ENCODE peak calls at places on chromosomes 16 and 17, in six cellular contexts. One of them, this sample, is unnamed.

GRCh38 chr16:73047536-73048291 is at the start of gene ZFHX3:
- DNase-seq in heart left ventricle: peak
- DNase-seq in Calu3: peak
- DNase-seq in IMR-90: peak
- DNase-seq in breast epithelium: peak
- DNase-seq in cardiac muscle cell: peak
- DNase-seq in this sample: peak

GRCh38 chr17:45355087-45355486 is 38.3 kb upstream of the MAP3K14 start:
- DNase-seq in Calu3: no peak
- DNase-seq in heart left ventricle: no peak
- DNase-seq in cardiac muscle cell: no peak
- DNase-seq in IMR-90: no peak
- DNase-seq in breast epithelium: no peak
- DNase-seq in this sample: no peak

GRCh38 chr16:49621240-49622083 is 234.4 kb downstream of the ZNF423 start:
- DNase-seq in breast epithelium: no peak
- DNase-seq in IMR-90: no peak
- DNase-seq in Calu3: no peak
- DNase-seq in heart left ventricle: no peak
- DNase-seq in cardiac muscle cell: peak
- DNase-seq in this sample: no peak

GRCh38 chr16:7350801-7351200 is 18.2 kb downstream of the RBFOX1 start:
- DNase-seq in breast epithelium: no peak
- DNase-seq in heart left ventricle: no peak
- DNase-seq in Calu3: no peak
- DNase-seq in IMR-90: no peak
- DNase-seq in cardiac muscle cell: no peak
- DNase-seq in this sample: no peak

GRCh38 chr16:23554536-23554935 is 2.6 kb downstream of the EARS2 start:
- DNase-seq in IMR-90: no peak
- DNase-seq in heart left ventricle: no peak
- DNase-seq in cardiac muscle cell: no peak
- DNase-seq in breast epithelium: no peak
- DNase-seq in Calu3: no peak
- DNase-seq in this sample: no peak

GRCh38 chr17:18139949-18140348 is 31.4 kb downstream of the MYO15A start:
- DNase-seq in IMR-90: peak
- DNase-seq in heart left ventricle: no peak
- DNase-seq in breast epithelium: no peak
- DNase-seq in Calu3: no peak
- DNase-seq in cardiac muscle cell: peak
- DNase-seq in this sample: peak

GRCh38 chr16:73671102-73671501 is 623.2 kb upstream of the ZFHX3 start:
- DNase-seq in Calu3: no peak
- DNase-seq in IMR-90: no peak
- DNase-seq in breast epithelium: no peak
- DNase-seq in cardiac muscle cell: no peak
- DNase-seq in heart left ventricle: no peak
- DNase-seq in this sample: no peak

GRCh38 chr17:45241315-45242011 is 19.8 kb downstream of the FMNL1 start:
- DNase-seq in heart left ventricle: no peak
- DNase-seq in breast epithelium: peak
- DNase-seq in Calu3: peak
- DNase-seq in IMR-90: no peak
- DNase-seq in cardiac muscle cell: no peak
- DNase-seq in this sample: no peak

GRCh38 chr17:79116575-79117368 is 42.1 kb downstream of the ENGASE start:
- DNase-seq in breast epithelium: no peak
- DNase-seq in heart left ventricle: no peak
- DNase-seq in Calu3: no peak
- DNase-seq in IMR-90: no peak
- DNase-seq in cardiac muscle cell: no peak
- DNase-seq in this sample: no peak

GRCh38 chr17:72715906-72716572 is 376.4 kb downstream of the SLC39A11 start:
- DNase-seq in heart left ventricle: no peak
- DNase-seq in cardiac muscle cell: peak
- DNase-seq in Calu3: peak
- DNase-seq in IMR-90: peak
- DNase-seq in breast epithelium: peak
- DNase-seq in this sample: peak

GRCh38 chr16:86814256-86814655 is 235.9 kb downstream of the FOXL1 start:
- DNase-seq in IMR-90: no peak
- DNase-seq in heart left ventricle: no peak
- DNase-seq in Calu3: no peak
- DNase-seq in cardiac muscle cell: no peak
- DNase-seq in breast epithelium: no peak
- DNase-seq in this sample: no peak

GRCh38 chr17:77233635-77234334 is 93.0 kb downstream of the SEC14L1 start:
- DNase-seq in cardiac muscle cell: peak
- DNase-seq in heart left ventricle: no peak
- DNase-seq in IMR-90: peak
- DNase-seq in breast epithelium: no peak
- DNase-seq in Calu3: peak
- DNase-seq in this sample: peak

GRCh38 chr17:37358098-37358829 is 17.5 kb upstream of the C17orf78 start:
- DNase-seq in IMR-90: peak
- DNase-seq in heart left ventricle: peak
- DNase-seq in cardiac muscle cell: peak
- DNase-seq in Calu3: peak
- DNase-seq in breast epithelium: peak
- DNase-seq in this sample: peak

GRCh38 chr16:86899757-86900156 is 321.4 kb downstream of the FOXL1 start:
- DNase-seq in cardiac muscle cell: peak
- DNase-seq in Calu3: no peak
- DNase-seq in breast epithelium: no peak
- DNase-seq in heart left ventricle: no peak
- DNase-seq in IMR-90: peak
- DNase-seq in this sample: peak

GRCh38 chr16:27195941-27196595 is 7.3 kb upstream of the KDM8 start:
- DNase-seq in heart left ventricle: no peak
- DNase-seq in IMR-90: no peak
- DNase-seq in Calu3: no peak
- DNase-seq in breast epithelium: no peak
- DNase-seq in cardiac muscle cell: no peak
- DNase-seq in this sample: no peak

GRCh38 chr16:66256919-66257318 is 109.6 kb upstream of the CDH5 start:
- DNase-seq in cardiac muscle cell: no peak
- DNase-seq in heart left ventricle: no peak
- DNase-seq in breast epithelium: no peak
- DNase-seq in Calu3: no peak
- DNase-seq in IMR-90: no peak
- DNase-seq in this sample: no peak

GRCh38 chr17:40443988-40444899 is 994 bp downstream of the IGFBP4 start:
- DNase-seq in Calu3: no peak
- DNase-seq in IMR-90: peak
- DNase-seq in breast epithelium: no peak
- DNase-seq in heart left ventricle: no peak
- DNase-seq in cardiac muscle cell: peak
- DNase-seq in this sample: no peak

GRCh38 chr17:2337811-2338657 is 733 bp downstream of the SGSM2 start:
- DNase-seq in heart left ventricle: peak
- DNase-seq in cardiac muscle cell: peak
- DNase-seq in Calu3: peak
- DNase-seq in breast epithelium: peak
- DNase-seq in IMR-90: peak
- DNase-seq in this sample: peak

GRCh38 chr17:35559495-35559894 is 1.1 kb downstream of the SLFN14 start:
- DNase-seq in heart left ventricle: no peak
- DNase-seq in Calu3: no peak
- DNase-seq in IMR-90: no peak
- DNase-seq in breast epithelium: no peak
- DNase-seq in cardiac muscle cell: no peak
- DNase-seq in this sample: no peak

GRCh38 chr16:2386990-2387389 is 42.3 kb upstream of the CCNF start:
- DNase-seq in breast epithelium: no peak
- DNase-seq in cardiac muscle cell: no peak
- DNase-seq in IMR-90: no peak
- DNase-seq in heart left ventricle: no peak
- DNase-seq in Calu3: no peak
- DNase-seq in this sample: no peak
- TF ChIP-seq CTCF in breast epithelium: no peak
- TF ChIP-seq CTCF in cardiac muscle cell: peak
- TF ChIP-seq CTCF in IMR-90: peak
- TF ChIP-seq CTCF in heart left ventricle: no peak
- TF ChIP-seq CTCF in Calu3: peak
- TF ChIP-seq CTCF in this sample: peak

DNA sequence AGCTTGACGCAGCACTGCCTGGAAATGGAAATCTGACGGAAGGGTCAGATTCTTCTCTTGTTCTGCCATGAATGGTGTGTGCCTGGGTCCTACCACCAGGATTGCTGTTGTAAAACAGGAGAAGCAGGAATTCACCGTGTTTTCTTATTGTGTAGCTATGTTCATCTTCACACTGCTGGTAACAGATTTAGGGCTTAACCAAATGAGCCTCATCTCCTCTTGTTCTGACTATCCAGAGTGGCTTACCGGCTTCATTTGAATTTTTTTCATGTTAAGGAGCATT is 97.3 kb upstream of the CHMP6 start:
- DNase-seq in IMR-90: no peak
- DNase-seq in Calu3: no peak
- DNase-seq in breast epithelium: no peak
- DNase-seq in cardiac muscle cell: no peak
- DNase-seq in heart left ventricle: no peak
- DNase-seq in this sample: no peak
- TF ChIP-seq CTCF in IMR-90: peak
- TF ChIP-seq CTCF in Calu3: no peak
- TF ChIP-seq CTCF in breast epithelium: no peak
- TF ChIP-seq CTCF in cardiac muscle cell: no peak
- TF ChIP-seq CTCF in heart left ventricle: no peak
- TF ChIP-seq CTCF in this sample: peak

DNA sequence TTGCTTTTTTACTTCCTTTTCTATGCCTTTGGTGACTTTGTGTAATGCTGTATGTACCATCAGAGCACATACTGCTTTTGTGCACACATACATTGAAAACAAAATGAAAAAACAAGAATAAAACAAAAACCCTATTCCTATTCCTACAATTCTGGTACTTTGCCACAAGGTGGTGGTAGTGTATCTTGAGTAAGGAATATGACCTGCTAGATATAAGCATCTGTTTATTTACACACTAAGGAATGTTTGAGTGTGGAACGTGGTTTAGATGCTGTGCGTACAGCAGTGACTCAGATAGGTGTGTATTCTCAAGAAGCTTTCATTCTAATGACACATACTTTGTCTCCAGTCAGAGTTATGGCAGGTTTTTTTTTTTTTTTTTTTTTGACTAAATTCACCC is 606.2 kb downstream of the WWOX start:
- DNase-seq in Calu3: no peak
- DNase-seq in heart left ventricle: no peak
- DNase-seq in breast epithelium: no peak
- DNase-seq in cardiac muscle cell: peak
- DNase-seq in IMR-90: peak
- DNase-seq in this sample: no peak
- TF ChIP-seq CTCF in Calu3: no peak
- TF ChIP-seq CTCF in heart left ventricle: peak
- TF ChIP-seq CTCF in breast epithelium: no peak
- TF ChIP-seq CTCF in cardiac muscle cell: peak
- TF ChIP-seq CTCF in IMR-90: peak
- TF ChIP-seq CTCF in this sample: peak

DNA sequence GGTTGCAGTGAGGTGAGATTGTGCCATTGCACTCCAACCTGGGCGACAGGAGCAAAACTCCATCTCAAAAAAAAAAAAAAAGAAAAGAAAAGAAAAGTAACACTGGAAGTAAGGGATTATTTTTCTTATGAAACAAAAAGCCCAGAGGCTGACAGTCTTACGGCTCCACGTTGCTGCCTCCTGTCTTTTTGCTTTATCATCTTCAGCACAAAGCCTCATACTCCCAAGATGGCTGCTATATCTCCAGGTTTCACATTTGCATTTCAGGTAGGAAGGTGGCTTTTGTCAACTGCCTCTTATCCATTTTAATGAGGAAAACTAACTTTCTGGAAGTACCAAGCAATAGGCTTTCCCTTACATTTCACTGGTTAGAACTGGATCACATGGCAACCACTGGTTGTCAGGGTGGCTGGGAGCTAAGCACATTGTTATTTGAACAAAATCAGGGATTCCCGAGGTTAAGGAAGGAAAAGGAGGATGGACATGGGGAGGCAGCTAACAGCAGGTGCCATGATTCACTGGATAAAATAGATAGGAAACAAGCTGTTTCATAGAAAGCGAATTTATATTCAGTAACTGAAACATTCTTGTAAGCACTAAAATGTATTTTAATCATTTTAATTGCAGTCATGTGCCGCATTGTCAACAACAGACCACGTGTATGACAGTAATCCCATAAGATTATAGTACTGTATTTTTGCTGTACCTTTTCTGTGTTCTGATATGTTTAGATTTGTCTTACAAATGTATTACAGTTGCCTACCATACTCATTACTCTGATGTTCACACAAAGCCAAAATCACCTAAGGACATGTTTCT is 58.6 kb downstream of the KSR1 start:
- DNase-seq in cardiac muscle cell: no peak
- DNase-seq in IMR-90: no peak
- DNase-seq in Calu3: no peak
- DNase-seq in breast epithelium: no peak
- DNase-seq in heart left ventricle: no peak
- DNase-seq in this sample: no peak
- TF ChIP-seq CTCF in cardiac muscle cell: no peak
- TF ChIP-seq CTCF in IMR-90: no peak
- TF ChIP-seq CTCF in Calu3: no peak
- TF ChIP-seq CTCF in breast epithelium: no peak
- TF ChIP-seq CTCF in heart left ventricle: no peak
- TF ChIP-seq CTCF in this sample: no peak